ENCODE peak calls at places on chromosomes 5 and 9, in four cellular contexts. B is EL, O is ovary, I is NCI-H1105. C is an unnamed sample.

GRCh38 chr5:646396-647201 is 34.5 kb downstream of the CEP72 start:
- DNase-seq in O (peak), I (no peak), B (no peak), C (no peak)

GRCh38 chr9:19208653-19209052 is 21.8 kb upstream of the DENND4C start:
- DNase-seq in O (no peak), B (no peak), I (no peak), C (no peak)

GRCh38 chr9:126763130-126763764 is 41.6 kb upstream of the ZBTB43 start:
- DNase-seq in I (no peak), O (no peak), B (peak), C (peak)

GRCh38 chr9:99389087-99390033 is 167.3 kb downstream of the SEC61B start:
- DNase-seq in I (no peak), O (no peak), B (peak), C (no peak)

GRCh38 chr5:45643051-45643450 is 53.1 kb downstream of the HCN1 start:
- DNase-seq in I (no peak), B (no peak), O (no peak), C (no peak)

GRCh38 chr9:137705443-137705863 is 86.6 kb downstream of the EHMT1 start:
- DNase-seq in I (no peak), O (no peak), B (no peak), C (peak)

GRCh38 chr5:88952344-88952743 is 69.4 kb upstream of the MEF2C start:
- DNase-seq in O (no peak), I (peak), B (peak), C (no peak)

GRCh38 chr5:131671994-131672655 is 37.1 kb upstream of the RAPGEF6 start:
- DNase-seq in I (no peak), B (peak), O (no peak), C (peak)

GRCh38 chr9:33468215-33468730 is 5.5 kb downstream of the NOL6 start:
- DNase-seq in I (no peak), B (no peak), O (peak), C (peak)

C was measured in osteoblast.